ENCODE peak calls at places on chromosomes 4 and X, in five cellular contexts. One of them, this sample, is unnamed.

GRCh38 chrX:16278927-16279326 is 111.6 kb downstream of the MAGEB17 start:
- DNase-seq in neuronal stem cell: no peak
- DNase-seq in H1: peak; percentile 1
- DNase-seq in IMR-90: no peak
- DNase-seq in mesenchymal stem cell: no peak
- DNase-seq in this sample: peak; percentile 48

GRCh38 chr4:80309301-80310004 is 26.1 kb upstream of the CFAP299 start:
- DNase-seq in neuronal stem cell: no peak
- DNase-seq in H1: no peak
- DNase-seq in IMR-90: peak; percentile 96
- DNase-seq in mesenchymal stem cell: peak; percentile 78
- DNase-seq in this sample: peak; percentile 27

GRCh38 chr4:76896731-76897521 is 1.0 kb downstream of the SOWAHB start:
- DNase-seq in neuronal stem cell: peak; percentile 40
- DNase-seq in H1: no peak
- DNase-seq in IMR-90: peak; percentile 18
- DNase-seq in mesenchymal stem cell: peak; percentile 44
- DNase-seq in this sample: peak; percentile 74

GRCh38 chr4:85544751-85545150 is 69.8 kb downstream of the ARHGAP24 start:
- DNase-seq in neuronal stem cell: no peak
- DNase-seq in H1: no peak
- DNase-seq in IMR-90: no peak
- DNase-seq in mesenchymal stem cell: no peak
- DNase-seq in this sample: no peak

GRCh38 chr4:27066591-27066990 is 205.9 kb downstream of the STIM2 start:
- DNase-seq in neuronal stem cell: no peak
- DNase-seq in H1: no peak
- DNase-seq in IMR-90: no peak
- DNase-seq in mesenchymal stem cell: no peak
- DNase-seq in this sample: no peak

GRCh38 chrX:140040397-140040796 is 75.1 kb upstream of the CXorf66 start:
- DNase-seq in neuronal stem cell: no peak
- DNase-seq in H1: no peak
- DNase-seq in IMR-90: no peak
- DNase-seq in mesenchymal stem cell: no peak
- DNase-seq in this sample: peak; percentile 3

GRCh38 chrX:107658660-107659059 is 30.4 kb downstream of the PRPS1 start:
- DNase-seq in neuronal stem cell: no peak
- DNase-seq in H1: no peak
- DNase-seq in IMR-90: no peak
- DNase-seq in mesenchymal stem cell: no peak
- DNase-seq in this sample: no peak

GRCh38 chr4:38560763-38561558 is 103.0 kb upstream of the KLF3 start:
- DNase-seq in neuronal stem cell: no peak
- DNase-seq in H1: no peak
- DNase-seq in IMR-90: no peak
- DNase-seq in mesenchymal stem cell: no peak
- DNase-seq in this sample: no peak

GRCh38 chr4:127997534-127998388 is 32.6 kb downstream of the ABHD18 start:
- DNase-seq in neuronal stem cell: no peak
- DNase-seq in H1: no peak
- DNase-seq in IMR-90: peak; percentile 63
- DNase-seq in mesenchymal stem cell: peak; percentile 46
- DNase-seq in this sample: peak; percentile 35

GRCh38 chr4:180449395-180449956 is 1793.7 kb upstream of the TENM3 start:
- DNase-seq in neuronal stem cell: no peak
- DNase-seq in H1: peak; percentile 7
- DNase-seq in IMR-90: peak; percentile 21
- DNase-seq in mesenchymal stem cell: peak; percentile 24
- DNase-seq in this sample: peak; percentile 81

DNA sequence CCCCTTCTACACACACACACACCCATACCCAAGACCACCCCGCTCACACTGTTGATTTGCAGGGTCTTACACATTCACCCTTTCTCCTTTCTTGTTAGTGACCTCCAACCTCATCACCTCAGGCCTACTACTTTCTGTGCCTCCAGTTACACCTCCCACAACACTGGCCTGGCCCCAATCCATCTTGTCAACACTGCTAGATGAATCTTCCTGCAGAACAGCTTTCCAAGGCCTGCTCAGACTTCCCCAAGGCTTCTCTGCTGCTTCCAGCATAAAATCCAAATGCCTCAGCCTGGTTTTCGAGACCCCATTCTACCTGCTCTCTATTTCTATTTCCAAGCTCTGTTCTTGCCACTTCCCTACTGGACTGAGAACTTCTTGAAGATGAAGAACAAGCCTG is 79.9 kb downstream of the NHSL2 start:
- DNase-seq in neuronal stem cell: no peak
- DNase-seq in H1: no peak
- DNase-seq in IMR-90: no peak
- DNase-seq in mesenchymal stem cell: no peak
- DNase-seq in this sample: no peak
- H3K4me1 ChIP-seq in neuronal stem cell: peaks cover 3% of the 10 kb centered on the region
- H3K4me1 ChIP-seq in H1: no peaks in the 10 kb centered on the region
- H3K4me1 ChIP-seq in IMR-90: no peaks in the 10 kb centered on the region
- H3K4me1 ChIP-seq in mesenchymal stem cell: peaks cover 9% of the 10 kb centered on the region
- H3K4me1 ChIP-seq in this sample: peaks cover 6% of the 10 kb centered on the region

DNA sequence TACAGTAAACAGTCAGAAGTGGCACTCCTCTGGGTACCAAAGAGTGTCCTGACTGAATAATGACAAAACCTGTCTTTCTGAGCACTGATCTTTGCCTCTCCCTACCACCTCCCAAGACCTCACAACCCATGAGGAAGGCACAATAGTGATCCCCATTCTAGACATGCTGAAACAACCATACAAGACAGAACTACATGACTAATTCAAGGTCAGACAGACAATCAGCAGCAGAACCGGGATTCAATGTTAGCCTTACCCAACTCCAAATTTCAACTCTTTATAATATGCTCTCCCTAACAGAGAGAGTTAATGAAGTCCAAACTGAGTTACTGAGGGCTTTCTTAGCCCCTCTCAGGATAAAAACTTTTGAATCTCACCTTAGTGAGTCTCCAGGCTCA is 71.0 kb downstream of the IRF2 start:
- DNase-seq in neuronal stem cell: no peak
- DNase-seq in H1: no peak
- DNase-seq in IMR-90: peak; percentile 11
- DNase-seq in mesenchymal stem cell: no peak
- DNase-seq in this sample: no peak
- H2BK15ac ChIP-seq in neuronal stem cell: no peak overlapping the region
- H2BK15ac ChIP-seq in H1: no peak overlapping the region
- H2BK15ac ChIP-seq in IMR-90: peak overlapping the region; percentile 41
- H2BK15ac ChIP-seq in mesenchymal stem cell: no peak overlapping the region
- H2BK15ac ChIP-seq in this sample: no peak overlapping the region

DNA sequence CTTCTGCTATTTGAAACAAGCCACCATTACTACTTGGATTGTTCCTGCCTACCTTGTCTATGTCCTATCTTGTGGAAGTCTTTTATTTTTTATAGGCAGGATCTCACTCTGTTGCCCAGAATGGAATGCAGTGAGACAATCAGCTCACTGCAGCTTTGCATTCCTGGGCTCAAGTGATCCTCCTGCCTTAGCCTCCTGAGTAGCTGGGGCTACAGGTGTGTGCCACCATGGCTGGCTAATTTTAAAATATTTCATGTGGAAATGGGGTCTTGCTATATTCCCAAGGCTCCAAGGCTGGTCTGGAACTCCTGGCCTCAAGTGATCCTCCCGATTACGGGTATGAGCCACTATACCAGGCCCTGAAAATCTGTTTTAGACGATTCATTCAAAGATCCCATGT is 7.6 kb downstream of the RPS3A start:
- DNase-seq in neuronal stem cell: no peak
- DNase-seq in H1: no peak
- DNase-seq in IMR-90: no peak
- DNase-seq in mesenchymal stem cell: no peak
- DNase-seq in this sample: no peak
- H3K36me3 ChIP-seq in neuronal stem cell: peaks cover 15% of the 10 kb centered on the region
- H3K36me3 ChIP-seq in H1: peaks cover 53% of the 10 kb centered on the region
- H3K36me3 ChIP-seq in IMR-90: peaks cover 28% of the 10 kb centered on the region
- H3K36me3 ChIP-seq in mesenchymal stem cell: peaks cover 68% of the 10 kb centered on the region
- H3K36me3 ChIP-seq in this sample: peaks cover 15% of the 10 kb centered on the region

GRCh38 chrX:13939741-13940597 is 89.7 kb downstream of the GEMIN8 start:
- DNase-seq in neuronal stem cell: peak; percentile 9
- DNase-seq in H1: no peak
- DNase-seq in IMR-90: no peak
- DNase-seq in mesenchymal stem cell: no peak
- DNase-seq in this sample: peak; percentile 72
- H3K4me1 ChIP-seq in neuronal stem cell: peaks cover 27% of the 10 kb centered on the region
- H3K4me1 ChIP-seq in H1: peaks cover 5% of the 10 kb centered on the region
- H3K4me1 ChIP-seq in IMR-90: peaks cover 2% of the 10 kb centered on the region
- H3K4me1 ChIP-seq in mesenchymal stem cell: peaks cover 9% of the 10 kb centered on the region
- H3K4me1 ChIP-seq in this sample: no peaks in the 10 kb centered on the region

DNA sequence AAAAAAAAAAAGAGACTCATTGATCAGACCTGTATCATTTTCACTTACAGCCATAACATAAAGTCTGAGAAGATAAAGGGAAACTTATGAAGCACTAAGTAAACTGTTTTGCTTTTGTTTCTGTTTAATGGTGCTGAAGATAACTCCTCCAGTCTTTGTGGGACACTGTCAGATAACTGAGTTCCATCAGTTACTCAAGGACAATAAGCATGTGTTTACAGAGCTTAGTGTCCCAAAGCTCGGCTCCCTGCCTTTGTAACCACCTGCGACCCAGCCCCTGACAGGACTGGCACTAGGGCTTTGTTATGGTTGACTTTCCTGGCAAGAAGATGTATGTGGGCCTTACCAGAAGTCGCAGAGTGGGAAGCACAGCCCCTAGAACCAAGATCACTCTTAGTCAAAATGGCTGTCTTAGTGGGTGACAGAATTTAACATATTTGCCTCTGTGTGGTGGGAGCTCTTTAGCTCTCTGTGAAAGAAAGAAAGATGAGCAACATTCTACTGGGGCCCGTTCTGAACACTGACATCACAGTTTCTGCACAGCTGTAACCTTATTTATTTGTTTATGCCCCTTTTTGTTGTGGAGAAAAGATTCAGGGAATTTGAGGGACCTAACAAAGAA is 68.1 kb downstream of the FNIP2 start:
- DNase-seq in neuronal stem cell: no peak
- DNase-seq in H1: no peak
- DNase-seq in IMR-90: no peak
- DNase-seq in mesenchymal stem cell: no peak
- DNase-seq in this sample: no peak
- H2BK15ac ChIP-seq in neuronal stem cell: no peak overlapping the region
- H2BK15ac ChIP-seq in H1: no peak overlapping the region
- H2BK15ac ChIP-seq in IMR-90: no peak overlapping the region
- H2BK15ac ChIP-seq in mesenchymal stem cell: no peak overlapping the region
- H2BK15ac ChIP-seq in this sample: no peak overlapping the region